ENCODE peak calls at places on chromosomes 4 and X, in nine cellular contexts. One of them, this sample, is unnamed.

GRCh38 chr4:109721033-109721432 is 8.8 kb downstream of the PLA2G12A start:
- DNase-seq in Peyer's patch: no peak
- DNase-seq in body of pancreas: no peak
- DNase-seq in ovary: no peak
- DNase-seq in esophagus squamous epithelium: no peak
- DNase-seq in adrenal gland: no peak
- DNase-seq in right lobe of liver: no peak
- DNase-seq in HCT116: no peak
- DNase-seq in IMR-90: peak; percentile 70
- DNase-seq in this sample: no peak

GRCh38 chrX:73850124-73851013 is 287.4 kb downstream of the CHIC1 start:
- DNase-seq in esophagus squamous epithelium: no peak
- DNase-seq in IMR-90: peak; percentile 38
- DNase-seq in right lobe of liver: peak; percentile 73
- DNase-seq in HCT116: peak; percentile 7
- DNase-seq in adrenal gland: peak; percentile 48
- DNase-seq in ovary: peak; percentile 35
- DNase-seq in Peyer's patch: no peak
- DNase-seq in body of pancreas: no peak
- DNase-seq in this sample: peak; percentile 24

GRCh38 chrX:24242649-24243556 is 71.0 kb downstream of the SUPT20HL2 start:
- DNase-seq in esophagus squamous epithelium: peak; percentile 2
- DNase-seq in IMR-90: peak; percentile 63
- DNase-seq in body of pancreas: peak; percentile 51
- DNase-seq in adrenal gland: peak; percentile 25
- DNase-seq in ovary: peak; percentile 27
- DNase-seq in right lobe of liver: no peak
- DNase-seq in HCT116: no peak
- DNase-seq in Peyer's patch: no peak
- DNase-seq in this sample: peak; percentile 61

GRCh38 chrX:16870095-16870860 is at the start of gene RBBP7:
- DNase-seq in adrenal gland: peak; percentile 95
- DNase-seq in right lobe of liver: peak; percentile 96
- DNase-seq in body of pancreas: peak; percentile 90
- DNase-seq in esophagus squamous epithelium: peak; percentile 55
- DNase-seq in IMR-90: peak; percentile 89
- DNase-seq in ovary: peak; percentile 96
- DNase-seq in HCT116: peak; percentile 67
- DNase-seq in Peyer's patch: peak; percentile 92
- DNase-seq in this sample: peak; percentile 97

GRCh38 chr4:185592845-185593488 is 57.7 kb upstream of the PDLIM3 start:
- DNase-seq in right lobe of liver: no peak
- DNase-seq in adrenal gland: no peak
- DNase-seq in Peyer's patch: no peak
- DNase-seq in HCT116: no peak
- DNase-seq in body of pancreas: no peak
- DNase-seq in IMR-90: no peak
- DNase-seq in ovary: no peak
- DNase-seq in esophagus squamous epithelium: no peak
- DNase-seq in this sample: no peak

GRCh38 chrX:38318196-38318595 is 9.1 kb downstream of the RPGR start:
- DNase-seq in Peyer's patch: no peak
- DNase-seq in right lobe of liver: no peak
- DNase-seq in HCT116: no peak
- DNase-seq in IMR-90: no peak
- DNase-seq in body of pancreas: no peak
- DNase-seq in ovary: no peak
- DNase-seq in esophagus squamous epithelium: no peak
- DNase-seq in adrenal gland: no peak
- DNase-seq in this sample: no peak

GRCh38 chrX:45849261-45849660 is 648.6 kb upstream of the DIPK2B start:
- DNase-seq in right lobe of liver: no peak
- DNase-seq in adrenal gland: no peak
- DNase-seq in IMR-90: peak; percentile 86
- DNase-seq in ovary: no peak
- DNase-seq in esophagus squamous epithelium: no peak
- DNase-seq in body of pancreas: no peak
- DNase-seq in HCT116: peak; percentile 57
- DNase-seq in Peyer's patch: no peak
- DNase-seq in this sample: no peak

GRCh38 chr4:39526810-39527295 is 386 bp downstream of the UGDH start:
- DNase-seq in right lobe of liver: no peak
- DNase-seq in ovary: no peak
- DNase-seq in adrenal gland: no peak
- DNase-seq in body of pancreas: no peak
- DNase-seq in Peyer's patch: no peak
- DNase-seq in HCT116: no peak
- DNase-seq in esophagus squamous epithelium: no peak
- DNase-seq in IMR-90: no peak
- DNase-seq in this sample: no peak

GRCh38 chr4:59341506-59341905 is 1858.6 kb upstream of the ADGRL3 start:
- DNase-seq in HCT116: no peak
- DNase-seq in right lobe of liver: no peak
- DNase-seq in Peyer's patch: no peak
- DNase-seq in esophagus squamous epithelium: no peak
- DNase-seq in body of pancreas: no peak
- DNase-seq in IMR-90: no peak
- DNase-seq in adrenal gland: no peak
- DNase-seq in ovary: no peak
- DNase-seq in this sample: no peak

GRCh38 chr4:54082168-54082567 is 17.8 kb upstream of the CHIC2 start:
- DNase-seq in Peyer's patch: no peak
- DNase-seq in body of pancreas: no peak
- DNase-seq in adrenal gland: peak; percentile 52
- DNase-seq in esophagus squamous epithelium: no peak
- DNase-seq in IMR-90: peak; percentile 100
- DNase-seq in HCT116: peak; percentile 70
- DNase-seq in right lobe of liver: no peak
- DNase-seq in ovary: no peak
- DNase-seq in this sample: no peak

GRCh38 chrX:103276581-103277002 is at the start of gene TCEAL5:
- DNase-seq in ovary: peak; percentile 15
- DNase-seq in esophagus squamous epithelium: no peak
- DNase-seq in right lobe of liver: no peak
- DNase-seq in adrenal gland: no peak
- DNase-seq in IMR-90: no peak
- DNase-seq in body of pancreas: no peak
- DNase-seq in Peyer's patch: no peak
- DNase-seq in HCT116: no peak
- DNase-seq in this sample: peak; percentile 35

DNA sequence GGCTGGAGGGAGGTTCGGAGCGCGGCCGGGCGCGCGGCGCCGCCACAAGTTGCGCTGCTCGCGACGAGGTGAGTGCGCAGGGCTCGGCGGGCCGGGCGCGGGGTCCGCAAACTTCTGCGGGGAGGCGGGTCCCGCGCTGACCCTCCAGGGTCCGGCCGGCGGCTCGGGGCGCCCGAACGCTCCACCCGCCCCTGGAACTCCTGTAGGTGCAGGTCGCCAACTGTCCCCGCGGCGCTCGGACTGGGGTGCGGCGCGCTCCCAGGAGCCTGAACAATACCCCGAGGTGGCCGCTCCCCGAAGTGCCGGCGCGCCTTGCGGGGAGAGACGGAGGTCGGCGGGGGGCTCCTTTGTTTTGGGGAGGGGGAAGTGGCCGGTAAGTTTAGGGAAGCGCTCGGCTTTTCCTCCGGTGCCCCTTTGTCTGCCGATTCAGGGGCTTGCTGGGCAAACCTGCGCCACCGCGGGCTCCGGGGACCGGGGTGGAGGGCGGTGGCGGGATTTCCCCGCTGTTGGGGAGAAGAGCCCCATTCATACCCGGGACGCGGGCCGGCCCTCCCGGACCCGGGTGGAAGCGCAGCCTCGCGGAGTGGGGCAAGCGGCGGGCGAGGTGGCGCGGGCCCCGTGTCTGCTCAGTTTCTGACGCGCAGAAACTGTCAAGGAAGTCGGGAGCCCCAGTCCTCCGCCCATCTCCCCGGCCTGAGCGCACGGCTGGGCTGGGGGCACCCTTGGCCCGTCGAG is 689 bp downstream of the TBL1X start:
- DNase-seq in Peyer's patch: peak; percentile 47
- DNase-seq in esophagus squamous epithelium: no peak
- DNase-seq in right lobe of liver: peak; percentile 63
- DNase-seq in ovary: peak; percentile 15
- DNase-seq in adrenal gland: peak; percentile 21
- DNase-seq in IMR-90: no peak
- DNase-seq in HCT116: no peak
- DNase-seq in body of pancreas: peak; percentile 14
- DNase-seq in this sample: peak; percentile 17
- TF ChIP-seq POLR2A in Peyer's patch: no peak
- TF ChIP-seq POLR2A in esophagus squamous epithelium: no peak
- TF ChIP-seq POLR2A in right lobe of liver: no peak
- TF ChIP-seq POLR2A in ovary: no peak
- TF ChIP-seq POLR2A in adrenal gland: no peak
- TF ChIP-seq POLR2A in IMR-90: no peak
- TF ChIP-seq POLR2A in HCT116: no peak
- TF ChIP-seq POLR2A in body of pancreas: peak; percentile 22
- TF ChIP-seq POLR2A in this sample: no peak

GRCh38 chr4:60822986-60823385 is 377.1 kb upstream of the ADGRL3 start:
- DNase-seq in esophagus squamous epithelium: no peak
- DNase-seq in body of pancreas: no peak
- DNase-seq in adrenal gland: no peak
- DNase-seq in HCT116: no peak
- DNase-seq in IMR-90: no peak
- DNase-seq in Peyer's patch: no peak
- DNase-seq in right lobe of liver: no peak
- DNase-seq in ovary: no peak
- DNase-seq in this sample: no peak
- TF ChIP-seq POLR2A in esophagus squamous epithelium: no peak
- TF ChIP-seq POLR2A in body of pancreas: no peak
- TF ChIP-seq POLR2A in adrenal gland: no peak
- TF ChIP-seq POLR2A in HCT116: no peak
- TF ChIP-seq POLR2A in IMR-90: no peak
- TF ChIP-seq POLR2A in Peyer's patch: no peak
- TF ChIP-seq POLR2A in right lobe of liver: no peak
- TF ChIP-seq POLR2A in ovary: no peak
- TF ChIP-seq POLR2A in this sample: no peak

GRCh38 chrX:100635040-100635439 is 1.6 kb downstream of the TSPAN6 start:
- DNase-seq in HCT116: no peak
- DNase-seq in ovary: no peak
- DNase-seq in body of pancreas: no peak
- DNase-seq in IMR-90: no peak
- DNase-seq in adrenal gland: no peak
- DNase-seq in right lobe of liver: no peak
- DNase-seq in Peyer's patch: no peak
- DNase-seq in esophagus squamous epithelium: no peak
- DNase-seq in this sample: no peak

GRCh38 chrX:100635989-100636320 is 651 bp downstream of the TSPAN6 start:
- DNase-seq in HCT116: no peak
- DNase-seq in right lobe of liver: no peak
- DNase-seq in IMR-90: no peak
- DNase-seq in adrenal gland: no peak
- DNase-seq in Peyer's patch: no peak
- DNase-seq in esophagus squamous epithelium: no peak
- DNase-seq in body of pancreas: no peak
- DNase-seq in ovary: no peak
- DNase-seq in this sample: no peak

GRCh38 chrX:100642296-100642695 is 1.7 kb upstream of the SRPX2 start:
- DNase-seq in IMR-90: no peak
- DNase-seq in esophagus squamous epithelium: no peak
- DNase-seq in right lobe of liver: no peak
- DNase-seq in body of pancreas: no peak
- DNase-seq in adrenal gland: no peak
- DNase-seq in Peyer's patch: no peak
- DNase-seq in ovary: no peak
- DNase-seq in HCT116: no peak
- DNase-seq in this sample: no peak

DNA sequence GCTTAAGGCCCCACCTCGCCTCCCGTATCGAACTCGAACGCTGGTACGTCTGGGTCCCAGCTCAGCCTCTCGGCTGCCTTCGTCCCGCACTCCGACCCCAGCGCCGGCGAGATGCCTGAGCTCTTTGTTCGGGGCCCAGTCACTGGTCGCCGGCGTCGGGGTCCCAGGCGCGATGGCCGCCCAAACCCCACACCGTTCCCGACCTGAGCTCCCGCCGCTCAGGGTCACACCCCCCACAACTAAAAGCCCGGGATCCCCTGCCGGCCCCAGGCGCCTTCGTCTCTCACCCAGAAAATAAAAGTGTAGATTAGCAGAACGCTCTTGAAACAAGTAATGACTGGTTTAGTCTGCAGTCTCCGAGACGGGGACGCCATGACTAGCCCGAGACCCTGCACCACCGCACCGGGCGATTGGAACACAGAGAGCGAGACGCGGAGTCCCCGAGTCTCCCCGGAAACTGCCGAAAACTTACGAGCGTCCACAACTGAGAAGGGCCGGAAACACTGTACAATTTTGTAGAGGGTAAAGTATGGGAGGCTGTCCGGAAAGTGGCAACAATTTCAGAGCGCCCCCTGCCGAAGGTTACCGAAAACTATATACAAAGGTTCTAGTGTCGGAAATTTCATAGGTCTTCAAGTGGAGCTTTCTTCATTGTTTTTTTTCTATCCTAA is at the start of gene TSPAN6:
- DNase-seq in right lobe of liver: peak; percentile 77
- DNase-seq in adrenal gland: peak; percentile 77
- DNase-seq in Peyer's patch: peak; percentile 76
- DNase-seq in ovary: peak; percentile 75
- DNase-seq in IMR-90: peak; percentile 84
- DNase-seq in esophagus squamous epithelium: no peak
- DNase-seq in HCT116: peak; percentile 81
- DNase-seq in body of pancreas: peak; percentile 83
- DNase-seq in this sample: peak; percentile 83
- TF ChIP-seq POLR2A in right lobe of liver: peak; percentile 44
- TF ChIP-seq POLR2A in adrenal gland: no peak
- TF ChIP-seq POLR2A in Peyer's patch: peak; percentile 33
- TF ChIP-seq POLR2A in ovary: no peak
- TF ChIP-seq POLR2A in IMR-90: peak; percentile 48
- TF ChIP-seq POLR2A in esophagus squamous epithelium: no peak
- TF ChIP-seq POLR2A in HCT116: no peak
- TF ChIP-seq POLR2A in body of pancreas: peak; percentile 42
- TF ChIP-seq POLR2A in this sample: no peak

DNA sequence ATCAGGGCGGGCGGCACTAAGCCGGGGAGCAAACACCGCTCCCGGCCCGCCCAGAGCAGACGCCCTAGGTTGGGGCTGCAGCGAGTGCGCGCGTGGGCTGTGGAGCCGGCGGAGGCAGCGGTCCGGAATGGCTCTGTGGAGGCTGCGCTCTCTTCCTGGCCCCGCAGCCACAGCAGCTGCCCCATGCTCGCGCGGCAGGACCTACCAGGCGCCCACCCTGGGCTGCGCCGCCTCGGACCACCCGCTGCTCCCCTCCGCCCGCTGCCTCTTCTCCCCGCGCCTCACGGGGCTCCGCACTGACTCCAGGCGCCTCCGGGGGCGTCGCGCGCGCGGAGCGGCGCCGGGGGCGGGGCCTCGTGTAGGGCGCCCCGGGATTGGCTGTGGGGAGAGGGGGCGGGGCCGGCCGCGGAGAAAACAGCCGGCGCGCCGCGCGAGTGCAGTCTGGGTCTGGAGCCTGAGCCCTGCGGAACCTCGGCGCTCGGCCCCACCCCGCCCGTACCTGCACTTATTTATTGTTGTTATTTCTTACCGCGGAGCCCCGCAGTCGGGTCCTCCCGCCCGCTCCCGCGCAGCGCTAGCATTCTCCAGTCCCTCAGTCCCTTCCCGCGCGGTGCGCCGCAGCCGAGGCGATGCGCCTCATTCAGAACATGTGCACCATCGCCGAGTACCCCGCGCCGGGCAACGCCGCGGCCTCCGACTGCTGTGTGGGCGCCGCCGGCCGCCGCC is at the start of gene RASL11B:
- DNase-seq in Peyer's patch: peak; percentile 90
- DNase-seq in right lobe of liver: peak; percentile 82
- DNase-seq in body of pancreas: peak; percentile 85
- DNase-seq in adrenal gland: peak; percentile 82
- DNase-seq in ovary: peak; percentile 89
- DNase-seq in IMR-90: peak; percentile 52
- DNase-seq in esophagus squamous epithelium: no peak
- DNase-seq in HCT116: peak; percentile 4
- DNase-seq in this sample: peak; percentile 85
- TF ChIP-seq POLR2A in Peyer's patch: peak; percentile 39
- TF ChIP-seq POLR2A in right lobe of liver: peak; percentile 58
- TF ChIP-seq POLR2A in body of pancreas: peak; percentile 51
- TF ChIP-seq POLR2A in adrenal gland: no peak
- TF ChIP-seq POLR2A in ovary: peak; percentile 57
- TF ChIP-seq POLR2A in IMR-90: no peak
- TF ChIP-seq POLR2A in esophagus squamous epithelium: no peak
- TF ChIP-seq POLR2A in HCT116: no peak
- TF ChIP-seq POLR2A in this sample: peak; percentile 96

This sample was measured in uterus.